ENCODE peak calls at places on chromosomes 7 and 10, in four cellular contexts. W is IMR-90, N is mesenchymal stem cell, J is H9. L is an unnamed sample. For H3K79me1, the result is how much of the 10 kb centered on the place peaks cover.

GRCh38 chr7:158723714-158724385 is 19.2 kb upstream of the NCAPG2 start:
- DNase-seq in W (no peak), N (no peak), J (no peak), L (no peak)

GRCh38 chr7:5406957-5407930 is 16.4 kb downstream of the TNRC18 start:
- DNase-seq in W (no peak), N (no peak), J (peak), L (peak)

GRCh38 chr7:5598769-5599371 is 175.2 kb upstream of the TNRC18 start:
- DNase-seq in W (no peak), N (no peak), J (peak), L (peak)

GRCh38 chr10:97515260-97515978 is 16.7 kb downstream of the UBTD1 start:
- DNase-seq in W (no peak), N (no peak), J (no peak), L (no peak)

GRCh38 chr10:96415896-96416554 is 57.2 kb upstream of the OPALIN start:
- DNase-seq in W (no peak), N (no peak), J (no peak), L (no peak)

GRCh38 chr7:34124765-34125164 is 219.4 kb downstream of the BMPER start:
- DNase-seq in W (no peak), N (no peak), J (no peak), L (no peak)

GRCh38 chr10:1409359-1409750 is 328.0 kb downstream of the ADARB2 start:
- DNase-seq in W (no peak), N (no peak), J (no peak), L (no peak)

GRCh38 chr7:80411621-80412020 is 100.2 kb downstream of the GNAT3 start:
- DNase-seq in W (peak), N (peak), J (no peak), L (no peak)

GRCh38 chr7:31957090-31957720 is 113.0 kb downstream of the PDE1C start:
- DNase-seq in W (peak), N (peak), J (no peak), L (peak)

GRCh38 chr7:119197172-119197871 is 972.8 kb downstream of the ANKRD7 start:
- DNase-seq in W (no peak), N (no peak), J (no peak), L (no peak)

GRCh38 chr10:124864421-124865193 is 63.0 kb downstream of the ABRAXAS2 start:
- DNase-seq in W (no peak), N (no peak), J (no peak), L (peak)

GRCh38 chr7:73900286-73900685 is 39.3 kb downstream of the TMEM270 start:
- DNase-seq in W (no peak), N (no peak), J (peak), L (peak)

GRCh38 chr7:129295015-129295423 is 70.2 kb downstream of the AHCYL2 start:
- DNase-seq in W (peak), N (peak), J (no peak), L (no peak)

GRCh38 chr7:39525926-39526325 is 40.3 kb upstream of the YAE1 start:
- DNase-seq in W (no peak), N (no peak), J (no peak), L (no peak)

GRCh38 chr7:94632338-94633024 is 23.5 kb downstream of the SGCE start:
- DNase-seq in W (peak), N (peak), J (no peak), L (peak)

GRCh38 chr7:152120210-152120609 is 94.7 kb downstream of the GALNT11 start:
- DNase-seq in W (peak), N (no peak), J (no peak), L (no peak)

GRCh38 chr7:155786491-155786890 is 25.8 kb downstream of the SHH start:
- DNase-seq in W (no peak), N (no peak), J (no peak), L (no peak)

GRCh38 chr10:1152386-1153252 is 96.4 kb downstream of the WDR37 start:
- DNase-seq in W (no peak), N (no peak), J (no peak), L (no peak)

GRCh38 chr7:106717254-106717996 is 56.5 kb upstream of the CCDC71L start:
- DNase-seq in W (peak), N (peak), J (no peak), L (no peak)

GRCh38 chr7:50970092-50970491 is 187.4 kb upstream of the GRB10 start:
- DNase-seq in W (no peak), N (no peak), J (peak), L (peak)

GRCh38 chr7:135748770-135749169 is at the start of gene FAM180A:
- DNase-seq in W (peak), N (no peak), J (no peak), L (no peak)

GRCh38 chr7:5528071-5528814 is 104.6 kb upstream of the TNRC18 start:
- DNase-seq in W (peak), N (peak), J (no peak), L (no peak)

GRCh38 chr10:91010952-91011351 is 90.1 kb upstream of the ANKRD1 start:
- DNase-seq in W (peak), N (no peak), J (no peak), L (no peak)

GRCh38 chr7:25842201-25842726 is 309.7 kb upstream of the NFE2L3 start:
- DNase-seq in W (no peak), N (peak), J (no peak), L (no peak)
- H3K79me1 ChIP-seq in W (under half), N (under half), J (under half), L (under half)

DNA sequence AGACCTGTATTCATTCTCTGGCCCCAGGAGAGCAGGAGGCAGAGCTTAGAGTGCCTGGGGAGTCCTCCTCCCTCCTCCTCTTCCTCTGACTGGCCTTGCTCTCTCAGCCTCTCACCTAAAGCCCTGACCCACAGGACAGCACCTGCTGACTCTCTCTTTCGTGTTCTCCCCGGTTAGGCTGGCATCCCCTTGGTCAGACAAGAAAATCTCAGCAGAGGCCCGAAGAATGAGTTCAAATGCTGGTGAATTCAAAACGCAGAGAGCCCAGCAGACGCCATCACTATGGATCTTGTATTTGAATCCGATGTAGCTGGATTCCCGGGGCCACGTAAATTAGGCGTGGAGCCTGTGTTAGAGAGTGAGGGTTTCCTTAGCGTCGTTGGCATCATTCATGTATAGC is 255.3 kb downstream of the KLF6 start:
- DNase-seq in W (no peak), N (no peak), J (no peak), L (no peak)
- H3K4me2 ChIP-seq in W (no peak), N (no peak), J (no peak), L (no peak)

GRCh38 chr10:112953760-112954159 is 3.7 kb downstream of the TCF7L2 start:
- DNase-seq in W (peak), N (peak), J (no peak), L (no peak)
- H3K79me1 ChIP-seq in W (under half), N (under half), J (under half), L (under half)

GRCh38 chr7:28297821-28298439 is 114.4 kb upstream of the CREB5 start:
- DNase-seq in W (no peak), N (no peak), J (no peak), L (no peak)
- H3K4me2 ChIP-seq in W (no peak), N (no peak), J (no peak), L (no peak)

GRCh38 chr7:101120315-101120714 is 6.6 kb upstream of the SERPINE1 start:
- DNase-seq in W (no peak), N (no peak), J (no peak), L (no peak)

GRCh38 chr7:101121996-101122932 is 4.6 kb upstream of the SERPINE1 start:
- DNase-seq in W (peak), N (peak), J (peak), L (peak)

GRCh38 chr7:101124376-101125056 is 2.4 kb upstream of the SERPINE1 start:
- DNase-seq in W (peak), N (peak), J (no peak), L (peak)

GRCh38 chr7:101123703-101124068 is 3.2 kb upstream of the SERPINE1 start:
- DNase-seq in W (no peak), N (no peak), J (no peak), L (no peak)

DNA sequence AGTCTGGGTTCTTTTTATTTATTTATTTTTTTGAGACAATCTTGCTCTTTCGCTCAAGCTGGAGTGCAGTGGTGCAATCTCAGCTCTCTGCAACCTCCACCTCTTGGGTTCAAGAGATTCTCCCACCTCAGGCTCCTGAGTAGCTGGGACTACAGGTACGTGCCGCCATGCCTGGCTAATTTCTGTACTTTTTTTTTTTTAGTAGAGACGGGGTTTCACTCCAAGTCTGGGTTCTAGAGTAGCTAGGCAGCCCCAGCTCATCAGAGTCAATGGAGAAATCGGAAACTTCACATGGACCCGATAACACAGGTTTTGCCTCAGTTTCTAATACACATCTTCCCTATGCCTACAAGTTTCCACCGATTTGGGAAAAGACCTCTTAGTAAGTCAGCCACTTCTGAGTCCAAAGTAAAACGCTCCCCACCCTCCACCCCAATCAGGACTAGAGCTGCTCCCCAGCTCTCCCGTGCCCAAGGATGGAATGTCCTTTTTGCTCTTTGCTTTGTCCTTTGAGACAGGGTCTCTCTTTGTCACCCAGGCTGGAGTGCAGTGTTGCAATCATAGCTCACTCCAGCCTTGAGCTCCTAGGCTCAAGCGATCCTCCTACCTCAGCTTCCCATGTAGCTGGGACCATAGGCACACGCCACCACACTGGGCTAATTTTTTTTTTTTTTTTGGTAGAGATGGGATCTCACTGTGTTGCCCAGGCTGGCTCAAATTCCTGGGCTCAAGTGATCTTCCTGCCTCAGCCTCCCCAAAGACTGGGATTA is 3.8 kb upstream of the SERPINE1 start:
- DNase-seq in W (no peak), N (no peak), J (no peak), L (no peak)
- H3K79me1 ChIP-seq in W (half or more), N (under half), J (under half), L (under half)

DNA sequence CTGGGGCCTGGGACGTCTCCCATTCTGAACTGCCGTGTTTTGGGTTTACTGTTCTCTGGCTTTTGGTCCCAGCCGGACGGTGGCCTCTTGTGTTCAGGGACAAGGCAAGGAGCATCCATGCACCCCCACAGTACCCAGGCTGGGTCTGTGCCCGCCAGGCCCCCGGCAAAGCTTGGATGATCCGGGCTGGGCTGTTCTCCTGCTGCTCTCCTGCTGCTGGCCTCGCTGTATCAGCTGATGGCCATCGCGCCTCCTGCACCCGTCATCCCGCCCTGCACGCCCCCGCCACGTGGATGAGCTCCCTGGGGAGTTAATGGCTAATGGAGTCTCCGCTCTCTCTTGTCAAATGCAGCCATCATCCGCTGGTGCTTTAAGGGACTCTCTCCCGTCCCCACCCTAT is 14.9 kb upstream of the PSMG3 start:
- DNase-seq in W (no peak), N (no peak), J (no peak), L (no peak)
- H3K4me2 ChIP-seq in W (no peak), N (no peak), J (no peak), L (no peak)

GRCh38 chr7:130369831-130370230 is 10.5 kb upstream of the CPA1 start:
- DNase-seq in W (no peak), N (peak), J (no peak), L (no peak)

GRCh38 chr7:130371059-130371458 is 9.2 kb upstream of the CPA1 start:
- DNase-seq in W (peak), N (peak), J (no peak), L (no peak)

GRCh38 chr7:130372813-130373212 is 7.5 kb upstream of the CPA1 start:
- DNase-seq in W (no peak), N (no peak), J (no peak), L (no peak)

GRCh38 chr7:130374507-130374906 is 5.8 kb upstream of the CPA1 start:
- DNase-seq in W (no peak), N (no peak), J (no peak), L (no peak)

DNA sequence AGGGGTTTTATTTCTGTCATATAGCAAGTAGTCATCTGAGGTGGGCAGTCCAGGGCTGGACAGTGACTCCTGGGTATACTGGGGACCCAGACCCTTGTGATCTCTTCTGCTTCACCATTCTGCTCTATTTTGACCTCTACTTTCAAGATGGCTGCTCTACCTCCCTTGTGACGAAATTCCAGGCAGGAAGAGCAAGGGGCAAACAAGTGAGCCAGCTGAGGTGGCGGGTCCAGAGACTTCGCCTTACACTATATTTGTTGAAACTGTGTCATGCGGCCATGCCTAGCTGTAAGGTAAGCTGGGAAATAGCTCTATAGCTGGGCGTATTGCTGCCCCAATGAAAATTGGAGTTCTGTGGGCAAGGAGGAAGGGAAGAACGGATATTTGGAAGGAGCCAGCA is 7.9 kb upstream of the CPA1 start:
- DNase-seq in W (no peak), N (no peak), J (no peak), L (no peak)
- H3K79me1 ChIP-seq in W (under half), N (under half), J (under half), L (under half)

GRCh38 chr10:58278962-58279307 is 10.0 kb downstream of the CISD1 start:
- DNase-seq in W (no peak), N (no peak), J (no peak), L (no peak)

GRCh38 chr10:58280485-58280884 is 11.5 kb downstream of the CISD1 start:
- DNase-seq in W (peak), N (no peak), J (no peak), L (no peak)

GRCh38 chr10:58278274-58278961 is 9.5 kb downstream of the CISD1 start:
- DNase-seq in W (no peak), N (no peak), J (no peak), L (no peak)

GRCh38 chr10:58282615-58283014 is 13.7 kb downstream of the CISD1 start:
- DNase-seq in W (no peak), N (no peak), J (no peak), L (peak)

GRCh38 chr10:58280982-58281752 is 12.2 kb downstream of the CISD1 start:
- DNase-seq in W (peak), N (no peak), J (no peak), L (no peak)
- H3K4me2 ChIP-seq in W (peak), N (no peak), J (no peak), L (no peak)